ENCODE peak calls at places on chromosomes 6 and 20, in four cellular contexts. N, H, X and D are unnamed samples.

GRCh38 chr20:62924567-62925419 is 1.5 kb downstream of the DIDO1 start:
- DNase-seq in N (no peak), H (no peak), X (no peak), D (peak; percentile 51)

GRCh38 chr20:15487030-15487429 is 1086.2 kb downstream of the KIF16B start:
- DNase-seq in N (no peak), H (no peak), X (no peak), D (no peak)

GRCh38 chr6:82333781-82334180 is 29.8 kb upstream of the TPBG start:
- DNase-seq in N (no peak), H (no peak), X (no peak), D (no peak)

GRCh38 chr20:22499475-22500174 is 84.7 kb downstream of the FOXA2 start:
- DNase-seq in N (no peak), H (no peak), X (no peak), D (no peak)

GRCh38 chr6:45613678-45614077 is 235.9 kb upstream of the SUPT3H start:
- DNase-seq in N (no peak), H (peak; percentile 67), X (no peak), D (no peak)

GRCh38 chr20:51389543-51389924 is 153.0 kb downstream of the NFATC2 start:
- DNase-seq in N (no peak), H (no peak), X (no peak), D (no peak)

GRCh38 chr20:4113996-4114603 is 98.7 kb upstream of the RNF24 start:
- DNase-seq in N (no peak), H (no peak), X (no peak), D (no peak)

GRCh38 chr20:32872266-32872665 is 13.5 kb downstream of the EFCAB8 start:
- DNase-seq in N (no peak), H (no peak), X (no peak), D (no peak)

GRCh38 chr20:13220194-13220856 is 749 bp upstream of the ISM1 start:
- DNase-seq in N (peak; percentile 16), H (no peak), X (no peak), D (no peak)

GRCh38 chr20:1588869-1589460 is 30.8 kb downstream of the SIRPB1 start:
- DNase-seq in N (no peak), H (peak; percentile 16), X (no peak), D (no peak)

GRCh38 chr6:125953502-125953875 is 3.1 kb upstream of the HINT3 start:
- DNase-seq in N (no peak), H (no peak), X (no peak), D (no peak)

GRCh38 chr20:20265210-20265609 is 102.7 kb upstream of the INSM1 start:
- DNase-seq in N (no peak), H (no peak), X (no peak), D (no peak)

GRCh38 chr6:38651121-38651784 is 11.5 kb upstream of the BTBD9 start:
- DNase-seq in N (no peak), H (no peak), X (no peak), D (peak; percentile 39)

GRCh38 chr6:9292975-9293374 is 857.6 kb upstream of the SLC35B3 start:
- DNase-seq in N (no peak), H (no peak), X (peak; percentile 29), D (no peak)

GRCh38 chr6:170261643-170262480 is 29.0 kb downstream of the DLL1 start:
- DNase-seq in N (no peak), H (no peak), X (no peak), D (no peak)

GRCh38 chr20:10929023-10929422 is 255.2 kb upstream of the JAG1 start:
- DNase-seq in N (no peak), H (no peak), X (no peak), D (no peak)

GRCh38 chr20:59253779-59254319 is 46.6 kb upstream of the EDN3 start:
- DNase-seq in N (no peak), H (no peak), X (no peak), D (peak; percentile 2)

GRCh38 chr6:2396292-2396691 is 150.9 kb upstream of the GMDS start:
- DNase-seq in N (no peak), H (no peak), X (no peak), D (no peak)

GRCh38 chr20:47336013-47336754 is 20.3 kb downstream of the ZMYND8 start:
- DNase-seq in N (no peak), H (peak; percentile 87), X (peak; percentile 64), D (peak; percentile 95)

GRCh38 chr6:93424303-93425064 is 5.1 kb upstream of the EPHA7 start:
- DNase-seq in N (no peak), H (no peak), X (no peak), D (no peak)

GRCh38 chr20:61299613-61300012 is 47.6 kb downstream of the CDH4 start:
- DNase-seq in N (no peak), H (no peak), X (peak; percentile 5), D (no peak)

GRCh38 chr6:92922216-92922806 is 497.0 kb downstream of the EPHA7 start:
- DNase-seq in N (no peak), H (no peak), X (no peak), D (no peak)

GRCh38 chr6:131823276-131823902 is 15.6 kb downstream of the ENPP1 start:
- DNase-seq in N (no peak), H (no peak), X (no peak), D (peak; percentile 36)

GRCh38 chr6:132400641-132401119 is 595 bp downstream of the MOXD1 start:
- DNase-seq in N (no peak), H (no peak), X (no peak), D (peak; percentile 58)

GRCh38 chr6:169863149-169863525 is 111.7 kb downstream of the ERMARD start:
- DNase-seq in N (no peak), H (no peak), X (no peak), D (no peak)

GRCh38 chr20:33062750-33063149 is 9.0 kb downstream of the BPIFB3 start:
- DNase-seq in N (no peak), H (no peak), X (no peak), D (no peak)

GRCh38 chr6:168138436-168138835 is 59.4 kb upstream of the FRMD1 start:
- DNase-seq in N (no peak), H (no peak), X (no peak), D (no peak)

GRCh38 chr20:872855-873520 is 39.5 kb downstream of the FAM110A start:
- DNase-seq in N (no peak), H (no peak), X (no peak), D (no peak)

GRCh38 chr6:147508073-147508870 is at the start of gene SAMD5:
- DNase-seq in N (no peak), H (peak; percentile 28), X (peak; percentile 31), D (peak; percentile 80)